ENCODE peak calls at places on chromosomes 5 and 9, in five cellular contexts. H, R, K, D and N are unnamed samples. For H3K36me3, the result is how much of the 10 kb centered on the place peaks cover.

GRCh38 chr5:9149988-9150387 is 395.9 kb downstream of the SEMA5A start:
- DNase-seq in R (no peak), D (peak), H (no peak), K (no peak), N (no peak)

GRCh38 chr5:146906803-146907202 is 28.2 kb upstream of the PPP2R2B start:
- DNase-seq in R (no peak), D (no peak), K (peak), H (no peak), N (no peak)

GRCh38 chr9:133160742-133161541 is 2.8 kb downstream of the GBGT1 start:
- DNase-seq in H (peak), D (peak), R (peak), K (peak), N (no peak)

GRCh38 chr5:109718216-109718615 is 28.5 kb downstream of the MAN2A1 start:
- DNase-seq in K (no peak), D (no peak), H (no peak), R (no peak), N (no peak)

GRCh38 chr9:10268500-10269485 is 344.0 kb downstream of the PTPRD start:
- DNase-seq in R (no peak), D (peak), H (peak), K (peak), N (no peak)

GRCh38 chr5:29175774-29176173 is 2017.7 kb upstream of the CDH6 start:
- DNase-seq in H (no peak), R (no peak), D (no peak), K (no peak), N (no peak)

GRCh38 chr9:98332405-98332831 is 77.0 kb upstream of the TBC1D2 start:
- DNase-seq in R (no peak), D (peak), K (no peak), H (no peak), N (no peak)

GRCh38 chr5:122120957-122121356 is 8.4 kb upstream of the ZNF474 start:
- DNase-seq in H (no peak), R (no peak), K (no peak), D (no peak), N (no peak)

GRCh38 chr9:134002796-134003195 is 10.7 kb upstream of the VAV2 start:
- DNase-seq in D (no peak), R (no peak), K (no peak), H (no peak), N (no peak)

GRCh38 chr9:136786451-136786850 is 4.7 kb upstream of the TMEM141 start:
- DNase-seq in K (no peak), R (no peak), D (no peak), H (no peak), N (no peak)

GRCh38 chr5:138663009-138663408 is 87.8 kb upstream of the HSPA9 start:
- DNase-seq in D (no peak), K (no peak), R (no peak), H (no peak), N (peak)

GRCh38 chr5:37867634-37868033 is 27.8 kb upstream of the GDNF start:
- DNase-seq in D (no peak), R (no peak), H (no peak), K (no peak), N (no peak)

GRCh38 chr9:77763566-77763965 is 115.4 kb upstream of the GNA14 start:
- DNase-seq in D (no peak), R (no peak), K (no peak), H (no peak), N (no peak)

GRCh38 chr5:159486836-159487235 is 156.5 kb upstream of the IL12B start:
- DNase-seq in K (no peak), R (no peak), H (no peak), D (no peak), N (no peak)

GRCh38 chr5:167050568-167051214 is 1240.8 kb upstream of the WWC1 start:
- DNase-seq in R (no peak), K (no peak), H (no peak), D (peak), N (no peak)

GRCh38 chr5:112210430-112211005 is 208.6 kb downstream of the EPB41L4A start:
- DNase-seq in K (peak), H (peak), D (peak), R (no peak), N (no peak)

GRCh38 chr9:69428017-69428785 is 103.2 kb downstream of the ENTREP1 start:
- DNase-seq in D (no peak), K (no peak), H (no peak), R (no peak), N (no peak)

DNA sequence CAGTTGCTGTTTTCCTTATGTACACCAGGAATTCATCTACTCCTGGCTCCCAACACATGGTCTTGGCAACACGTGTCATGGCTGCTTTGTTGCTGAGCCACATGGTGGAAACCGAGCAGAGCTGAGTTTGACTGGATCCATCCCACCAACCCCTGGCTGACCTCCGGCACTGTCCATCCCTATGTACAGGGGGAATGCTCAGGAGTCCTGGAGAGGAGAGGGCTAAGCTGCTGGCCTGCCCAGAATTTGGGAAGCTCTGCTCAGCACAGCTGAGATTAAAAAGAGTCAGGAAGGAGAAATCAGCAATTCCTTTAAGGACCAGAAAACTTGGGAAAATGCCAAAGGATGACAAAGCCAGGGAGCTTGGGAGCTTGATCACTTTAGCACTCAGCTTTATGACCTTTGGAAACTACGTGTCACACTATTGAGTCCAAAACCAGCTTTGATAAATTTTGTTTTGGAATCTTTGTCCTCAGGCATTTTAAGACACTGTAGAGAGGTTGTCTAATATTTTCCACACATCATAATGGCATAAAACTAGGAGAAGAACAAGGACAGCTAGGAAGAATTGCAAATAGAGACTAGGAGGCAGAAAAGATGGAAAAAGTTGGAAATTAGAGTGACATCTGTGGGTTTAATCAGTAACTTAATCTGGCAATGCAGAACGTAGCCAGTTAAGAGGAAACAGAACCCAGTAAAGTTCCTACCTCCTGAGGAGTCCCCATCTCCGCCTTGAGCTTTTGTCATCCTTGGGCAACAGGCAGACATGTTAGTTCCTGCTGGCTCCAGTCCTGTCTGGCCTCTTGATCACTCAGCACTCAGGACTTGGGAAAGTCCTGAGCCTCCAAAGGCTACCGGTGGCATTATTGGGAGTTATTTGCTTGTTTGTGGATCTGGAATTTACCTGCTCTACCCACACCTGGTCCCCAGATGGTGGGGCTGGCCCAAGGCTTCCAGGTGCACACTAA is 62.5 kb upstream of the PLPP1 start:
- DNase-seq in R (no peak), K (no peak), D (peak), H (no peak), N (no peak)
- H3K27ac ChIP-seq in R (peak), K (no peak), D (peak), H (no peak), N (no peak)

GRCh38 chr5:176743136-176743827 is 67.1 kb upstream of the UNC5A start:
- DNase-seq in R (no peak), D (no peak), H (no peak), K (peak), N (no peak)

GRCh38 chr5:176740702-176741565 is 69.4 kb upstream of the UNC5A start:
- DNase-seq in K (no peak), H (no peak), D (no peak), R (no peak), N (no peak)

GRCh38 chr5:176741566-176742211 is 68.7 kb upstream of the UNC5A start:
- DNase-seq in K (no peak), D (no peak), H (no peak), R (no peak), N (no peak)

GRCh38 chr5:176743828-176744583 is 66.4 kb upstream of the UNC5A start:
- DNase-seq in K (no peak), D (no peak), R (no peak), H (no peak), N (no peak)

GRCh38 chr5:176742246-176743105 is 67.9 kb upstream of the UNC5A start:
- DNase-seq in H (no peak), D (no peak), R (no peak), K (no peak), N (no peak)
- H3K4me3 ChIP-seq in H (no peak), D (no peak), R (no peak), K (peak), N (no peak)

GRCh38 chr5:178222292-178222691 is 10.3 kb downstream of the PHYKPL start:
- DNase-seq in K (no peak), H (no peak), R (peak), D (no peak), N (no peak)
- H3K36me3 ChIP-seq in K (under half), H (under half), R (half or more), D (under half), N (under half)

GRCh38 chr9:127865645-127866464 is 11.4 kb upstream of the ENG start:
- DNase-seq in H (no peak), K (no peak), D (no peak), R (no peak), N (peak)
- H3K27ac ChIP-seq in H (no peak), K (peak), D (no peak), R (no peak), N (peak)

DNA sequence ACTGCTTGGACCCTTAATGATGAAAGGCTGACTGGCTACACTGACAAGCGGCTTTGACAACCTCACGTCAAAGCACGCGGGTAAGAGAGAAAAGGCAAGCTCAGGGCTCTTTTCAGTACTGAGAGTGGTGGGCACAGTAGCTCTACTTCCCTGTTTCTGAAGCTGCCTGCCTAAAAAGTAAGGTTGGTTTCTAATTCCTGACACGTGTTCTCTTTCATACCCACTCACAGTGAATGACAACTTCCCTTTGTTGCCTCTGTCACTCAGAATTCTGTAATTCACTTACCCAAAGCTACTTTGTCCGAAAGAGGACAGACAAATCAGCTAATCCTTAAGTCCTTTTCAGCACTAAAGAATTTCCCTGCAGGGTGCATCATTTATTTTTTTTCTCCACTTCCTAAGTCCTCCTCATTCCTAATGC is 221.2 kb downstream of the TSSK1B start:
- DNase-seq in D (no peak), H (no peak), R (no peak), K (peak), N (no peak)
- H3K4me3 ChIP-seq in D (no peak), H (no peak), R (no peak), K (peak), N (no peak)

GRCh38 chr5:7881091-7881490 is 12.1 kb downstream of the MTRR start:
- DNase-seq in D (no peak), K (no peak), H (no peak), R (no peak), N (no peak)

GRCh38 chr5:7884491-7885273 is 15.7 kb downstream of the MTRR start:
- DNase-seq in K (no peak), H (no peak), R (peak), D (no peak), N (no peak)

GRCh38 chr5:7882926-7883325 is 14.0 kb downstream of the MTRR start:
- DNase-seq in D (no peak), K (no peak), R (no peak), H (no peak), N (no peak)

GRCh38 chr5:7878381-7878873 is 9.5 kb downstream of the MTRR start:
- DNase-seq in D (peak), K (no peak), R (no peak), H (no peak), N (no peak)

GRCh38 chr5:7881816-7882215 is 12.9 kb downstream of the MTRR start:
- DNase-seq in R (no peak), H (no peak), D (no peak), K (no peak), N (no peak)
- H3K36me3 ChIP-seq in R (half or more), H (under half), D (under half), K (half or more), N (under half)

GRCh38 chr5:52798952-52799351 is 11.2 kb downstream of the ITGA1 start:
- DNase-seq in D (no peak), K (no peak), H (no peak), R (no peak), N (no peak)

GRCh38 chr5:52799358-52799982 is 11.8 kb downstream of the ITGA1 start:
- DNase-seq in K (peak), R (peak), D (peak), H (peak), N (no peak)

GRCh38 chr5:52800394-52801213 is 12.9 kb downstream of the ITGA1 start:
- DNase-seq in H (peak), R (peak), D (peak), K (peak), N (peak)

GRCh38 chr5:52801329-52801728 is 13.6 kb downstream of the ITGA1 start:
- DNase-seq in R (no peak), K (no peak), H (no peak), D (peak), N (no peak)

GRCh38 chr5:52799983-52800393 is 12.3 kb downstream of the ITGA1 start:
- DNase-seq in H (peak), K (peak), D (peak), R (peak), N (peak)
- H3K27ac ChIP-seq in H (peak), K (peak), D (peak), R (peak), N (peak)

GRCh38 chr5:6729400-6730310 is 16.4 kb downstream of the TENT4A start:
- DNase-seq in D (no peak), H (no peak), R (no peak), K (peak), N (peak)

GRCh38 chr5:6728795-6729183 is 15.6 kb downstream of the TENT4A start:
- DNase-seq in D (no peak), H (no peak), R (no peak), K (no peak), N (no peak)

GRCh38 chr5:6727231-6727630 is 14.0 kb downstream of the TENT4A start:
- DNase-seq in D (no peak), K (no peak), H (no peak), R (no peak), N (no peak)

GRCh38 chr5:6726006-6726405 is 12.8 kb downstream of the TENT4A start:
- DNase-seq in K (no peak), H (no peak), D (no peak), R (no peak), N (no peak)

GRCh38 chr5:6728011-6728794 is 15.0 kb downstream of the TENT4A start:
- DNase-seq in K (no peak), R (no peak), D (no peak), H (no peak), N (no peak)
- H3K4me3 ChIP-seq in K (no peak), R (no peak), D (no peak), H (no peak), N (no peak)